ENCODE peak calls at places on chromosomes 16 and 17, in eight cellular contexts. D is epithelial cell of esophagus, H is left ventricle myocardium inferior, I is mesenteric fat pad, M is HT1080, X is NCI-H1694 treated with DMSO at 0.1 percent for 48 hours, Y is endothelial cell, U is NCI-H1436. P is an unnamed sample.

GRCh38 chr16:2243031-2243528 is 6.8 kb downstream of the DNASE1L2 start:
- DNase-seq in D (no peak), H (no peak), I (no peak), M (no peak), X (no peak), Y (no peak), U (no peak), P (no peak)

GRCh38 chr16:4373356-4373908 is 1.8 kb downstream of the VASN start:
- DNase-seq in D (peak; percentile 45), H (peak; percentile 18), I (no peak), M (no peak), X (no peak), Y (no peak), U (no peak), P (no peak)

GRCh38 chr16:3625911-3626732 is 14.7 kb upstream of the SLX4 start:
- DNase-seq in D (no peak), H (no peak), I (peak; percentile 18), M (no peak), X (no peak), Y (no peak), U (no peak), P (no peak)

GRCh38 chr17:30203471-30203981 is 32.0 kb downstream of the SLC6A4 start:
- DNase-seq in D (no peak), H (no peak), I (peak; percentile 30), M (no peak), X (no peak), Y (no peak), U (no peak), P (no peak)

GRCh38 chr17:9912146-9913099 is 7.4 kb upstream of the RCVRN start:
- DNase-seq in D (no peak), H (no peak), I (no peak), M (no peak), X (no peak), Y (no peak), U (no peak), P (no peak)

GRCh38 chr16:4797805-4798252 is 2.7 kb downstream of the SMIM22 start:
- DNase-seq in D (no peak), H (no peak), I (no peak), M (no peak), X (no peak), Y (no peak), U (no peak), P (no peak)

GRCh38 chr17:58088624-58089023 is 5.4 kb downstream of the DYNLL2 start:
- DNase-seq in D (no peak), H (no peak), I (no peak), M (no peak), X (no peak), Y (no peak), U (no peak), P (no peak)

GRCh38 chr17:3665834-3666233 is 2.5 kb downstream of the TAX1BP3 start:
- DNase-seq in D (no peak), H (peak; percentile 53), I (no peak), M (no peak), X (no peak), Y (no peak), U (no peak), P (no peak)

GRCh38 chr16:14957576-14958322 is 17.1 kb upstream of the PDXDC1 start:
- DNase-seq in D (no peak), H (no peak), I (no peak), M (no peak), X (no peak), Y (no peak), U (no peak), P (peak; percentile 24)

GRCh38 chr16:89847930-89848297 is 19.6 kb downstream of the SPIRE2 start:
- DNase-seq in D (no peak), H (peak; percentile 32), I (no peak), M (no peak), X (no peak), Y (no peak), U (no peak), P (no peak)

GRCh38 chr16:4529085-4530060 is 9.2 kb downstream of the CDIP1 start:
- DNase-seq in D (peak; percentile 77), H (no peak), I (no peak), M (peak; percentile 46), X (no peak), Y (no peak), U (no peak), P (no peak)

GRCh38 chr16:75108792-75109731 is 7.5 kb downstream of the LDHD start:
- DNase-seq in D (peak; percentile 98), H (peak; percentile 82), I (no peak), M (peak; percentile 98), X (peak; percentile 12), Y (no peak), U (no peak), P (peak; percentile 94)

GRCh38 chr16:88761143-88761534 is 23.9 kb downstream of the PIEZO1 start:
- DNase-seq in D (no peak), H (no peak), I (no peak), M (no peak), X (no peak), Y (no peak), U (no peak), P (no peak)

P was measured in stomach.